ENCODE peak calls at places on chromosomes 1 and 21, in ten cellular contexts. P is HCT116, L is left ventricle myocardium inferior, R is hepatocyte, Y is aorta, F is brain microvascular endothelial cell, B is pancreas, U is sigmoid colon, E is bronchial epithelial cell, S is GM23248. N is an unnamed sample.

GRCh38 chr1:226986496-226987178 is 46.5 kb downstream of the COQ8A start:
- DNase-seq in P (no peak), L (no peak), R (no peak), Y (no peak), F (no peak), B (peak; percentile 60), U (peak; percentile 64), E (no peak), S (no peak), N (no peak)

GRCh38 chr1:66335859-66336640 is 197.9 kb upstream of the SGIP1 start:
- DNase-seq in P (no peak), L (peak; percentile 69), R (no peak), Y (peak; percentile 78), F (peak; percentile 85), B (no peak), U (peak; percentile 84), E (no peak), S (peak; percentile 61), N (no peak)

GRCh38 chr1:155123801-155124200 is 3.9 kb upstream of the EFNA1 start:
- DNase-seq in P (no peak), L (no peak), R (peak; percentile 50), Y (no peak), F (no peak), B (no peak), U (no peak), E (peak; percentile 58), S (no peak), N (no peak)

GRCh38 chr1:222095606-222096475 is 354.0 kb upstream of the DUSP10 start:
- DNase-seq in P (peak; percentile 31), L (peak; percentile 23), R (peak; percentile 33), Y (peak; percentile 74), F (no peak), B (no peak), U (no peak), E (peak; percentile 26), S (no peak), N (no peak)

GRCh38 chr1:203039609-203040517 is 13.6 kb downstream of the PPFIA4 start:
- DNase-seq in P (no peak), L (peak; percentile 18), R (peak; percentile 64), Y (no peak), F (no peak), B (no peak), U (no peak), E (no peak), S (peak; percentile 28), N (no peak)

GRCh38 chr1:59816318-59816878 is 1.6 kb downstream of the HOOK1 start:
- DNase-seq in P (no peak), L (no peak), R (no peak), Y (no peak), F (no peak), B (no peak), U (no peak), E (no peak), S (no peak), N (no peak)

GRCh38 chr1:182366596-182366995 is 25.0 kb downstream of the GLUL start:
- DNase-seq in P (no peak), L (no peak), R (no peak), Y (no peak), F (no peak), B (no peak), U (no peak), E (no peak), S (peak; percentile 6), N (peak; percentile 23)

GRCh38 chr1:208235983-208236761 is 8.0 kb downstream of the PLXNA2 start:
- DNase-seq in P (no peak), L (peak; percentile 58), R (peak; percentile 76), Y (peak; percentile 88), F (peak; percentile 59), B (no peak), U (peak; percentile 83), E (peak; percentile 71), S (peak; percentile 82), N (peak; percentile 67)

GRCh38 chr1:210727709-210728108 is 399.0 kb downstream of the HHAT start:
- DNase-seq in P (no peak), L (no peak), R (no peak), Y (no peak), F (no peak), B (no peak), U (no peak), E (no peak), S (no peak), N (no peak)

GRCh38 chr1:163178628-163179027 is 24.1 kb downstream of the RGS5 start:
- DNase-seq in P (no peak), L (no peak), R (no peak), Y (no peak), F (no peak), B (no peak), U (no peak), E (no peak), S (peak; percentile 33), N (no peak)

GRCh38 chr1:232139444-232139843 is 490.5 kb downstream of the SIPA1L2 start:
- DNase-seq in P (no peak), L (no peak), R (no peak), Y (no peak), F (no peak), B (no peak), U (no peak), E (no peak), S (no peak), N (no peak)

GRCh38 chr1:64139877-64140276 is 63.5 kb upstream of the UBE2U start:
- DNase-seq in P (no peak), L (no peak), R (no peak), Y (no peak), F (peak; percentile 29), B (no peak), U (no peak), E (no peak), S (no peak), N (no peak)

GRCh38 chr1:57422271-57423134 is 1.4 kb downstream of the DAB1 start:
- DNase-seq in P (no peak), L (peak; percentile 20), R (peak; percentile 65), Y (no peak), F (peak; percentile 2), B (peak; percentile 44), U (no peak), E (no peak), S (peak; percentile 40), N (peak; percentile 9)

GRCh38 chr1:119808491-119808890 is 2.8 kb downstream of the REG4 start:
- DNase-seq in P (no peak), L (no peak), R (no peak), Y (no peak), F (no peak), B (no peak), U (no peak), E (peak; percentile 9), S (peak; percentile 51), N (peak; percentile 30)

GRCh38 chr1:17561561-17561985 is 22.1 kb downstream of the ARHGEF10L start:
- DNase-seq in P (no peak), L (peak; percentile 37), R (no peak), Y (peak; percentile 92), F (no peak), B (peak; percentile 88), U (no peak), E (no peak), S (peak; percentile 80), N (peak; percentile 72)

GRCh38 chr1:215473943-215474342 is 93.2 kb upstream of the KCTD3 start:
- DNase-seq in P (no peak), L (no peak), R (no peak), Y (no peak), F (no peak), B (no peak), U (no peak), E (no peak), S (peak; percentile 80), N (no peak)

GRCh38 chr1:27342778-27343638 is 1.2 kb downstream of the SYTL1 start:
- DNase-seq in P (no peak), L (no peak), R (peak; percentile 69), Y (no peak), F (no peak), B (peak; percentile 91), U (no peak), E (peak; percentile 95), S (no peak), N (no peak)

GRCh38 chr1:112625696-112626095 is 6.1 kb downstream of the CAPZA1 start:
- DNase-seq in P (no peak), L (no peak), R (peak; percentile 13), Y (no peak), F (peak; percentile 35), B (no peak), U (no peak), E (no peak), S (peak; percentile 50), N (no peak)

GRCh38 chr1:241482761-241483250 is 36.7 kb downstream of the FH start:
- DNase-seq in P (peak; percentile 56), L (no peak), R (no peak), Y (no peak), F (peak; percentile 41), B (no peak), U (no peak), E (peak; percentile 79), S (peak; percentile 86), N (no peak)

GRCh38 chr1:206116873-206117150 is 376 bp downstream of the AVPR1B start:
- DNase-seq in P (no peak), L (no peak), R (no peak), Y (no peak), F (no peak), B (no peak), U (no peak), E (no peak), S (no peak), N (no peak)
- H3K4me3 ChIP-seq in P (no peak overlapping the region), L (peak overlapping the region; percentile 68), R (peak overlapping the region; percentile 40), Y (no peak overlapping the region), F (no peak overlapping the region), B (peak overlapping the region; percentile 46), U (peak overlapping the region; percentile 30), E (no peak overlapping the region), S (peak overlapping the region; percentile 66), N (peak overlapping the region; percentile 39)

GRCh38 chr1:224399887-224400286 is 34.7 kb downstream of the WDR26 start:
- DNase-seq in P (no peak), L (no peak), R (no peak), Y (no peak), F (no peak), B (no peak), U (no peak), E (no peak), S (no peak), N (no peak)
- H3K36me3 ChIP-seq in P (peaks cover 74% of the 10 kb centered on the region), L (peaks cover 100% of the 10 kb centered on the region), R (peaks cover 8% of the 10 kb centered on the region), Y (no peaks in the 10 kb centered on the region), F (peaks cover 63% of the 10 kb centered on the region), B (peaks cover 10% of the 10 kb centered on the region), U (peaks cover 52% of the 10 kb centered on the region), E (peaks cover 8% of the 10 kb centered on the region), S (peaks cover 88% of the 10 kb centered on the region), N (peaks cover 95% of the 10 kb centered on the region)

GRCh38 chr21:33018707-33019455 is 6.9 kb upstream of the OLIG2 start:
- DNase-seq in P (no peak), L (no peak), R (no peak), Y (no peak), F (no peak), B (no peak), U (no peak), E (no peak), S (no peak), N (no peak)
- H3K27me3 ChIP-seq in P (no peaks in the 10 kb centered on the region), L (peaks cover 100% of the 10 kb centered on the region), R (peaks cover 95% of the 10 kb centered on the region), Y (no peaks in the 10 kb centered on the region), F (peaks cover 72% of the 10 kb centered on the region), B (peaks cover 28% of the 10 kb centered on the region), U (peaks cover 71% of the 10 kb centered on the region), E (peaks cover 49% of the 10 kb centered on the region), S (peaks cover 87% of the 10 kb centered on the region), N (peaks cover 53% of the 10 kb centered on the region)

DNA sequence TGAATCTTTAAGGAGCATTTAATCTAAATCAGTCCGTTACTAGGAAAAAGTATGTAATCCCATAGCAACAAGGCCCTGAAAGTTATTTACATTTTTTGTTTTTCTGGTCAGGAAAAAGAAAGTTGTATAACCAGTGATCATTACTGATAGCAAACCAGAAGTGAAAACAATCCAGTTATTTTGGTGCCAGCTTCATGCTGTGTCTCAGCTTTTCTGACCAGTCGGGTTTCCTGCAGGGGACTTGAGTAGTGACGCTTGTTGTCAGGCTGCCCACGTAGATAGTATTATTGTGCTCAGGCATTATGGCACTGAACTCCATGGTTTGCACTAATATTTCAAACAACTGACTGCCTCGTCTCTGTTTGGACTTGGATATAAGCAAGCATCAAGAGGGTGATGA is 55.2 kb downstream of the SASS6 start:
- DNase-seq in P (no peak), L (no peak), R (no peak), Y (no peak), F (peak; percentile 28), B (no peak), U (no peak), E (no peak), S (no peak), N (no peak)
- H3K4me3 ChIP-seq in P (no peak overlapping the region), L (no peak overlapping the region), R (no peak overlapping the region), Y (no peak overlapping the region), F (no peak overlapping the region), B (no peak overlapping the region), U (no peak overlapping the region), E (no peak overlapping the region), S (no peak overlapping the region), N (no peak overlapping the region)